ENCODE peak calls at places on chromosomes 5 and 9, in ten cellular contexts. P, V, D, Z, L, U, G, I, A and X are unnamed samples.

GRCh38 chr9:71896762-71897161 is 14.2 kb downstream of the ABHD17B start:
- DNase-seq in D (no peak), U (no peak), G (no peak), Z (no peak), L (no peak), A (no peak), V (no peak), I (no peak), P (no peak), X (no peak)

GRCh38 chr9:69657269-69657668 is 14.9 kb downstream of the APBA1 start:
- DNase-seq in P (peak), G (no peak), I (peak), D (no peak), U (no peak), L (no peak), Z (no peak), A (no peak), V (no peak), X (no peak)

GRCh38 chr5:178793156-178793555 is 62.7 kb upstream of the ZNF354A start:
- DNase-seq in D (no peak), Z (peak), U (no peak), G (peak), V (peak), I (no peak), A (no peak), P (no peak), L (no peak), X (no peak)

GRCh38 chr5:168943999-168944398 is 356.9 kb downstream of the SLIT3 start:
- DNase-seq in P (peak), D (peak), U (no peak), Z (no peak), G (no peak), V (no peak), A (no peak), L (no peak), I (no peak), X (no peak)

GRCh38 chr9:77005216-77005615 is 14.2 kb upstream of the FOXB2 start:
- DNase-seq in D (no peak), A (no peak), G (no peak), P (no peak), U (no peak), L (no peak), Z (no peak), V (no peak), I (peak), X (peak)

GRCh38 chr9:71609453-71609840 is 158.9 kb downstream of the CEMIP2 start:
- DNase-seq in V (no peak), G (no peak), A (no peak), Z (no peak), P (no peak), L (no peak), D (no peak), U (no peak), I (no peak), X (no peak)

GRCh38 chr5:60473654-60474053 is 226.3 kb downstream of the DEPDC1B start:
- DNase-seq in I (no peak), L (no peak), P (no peak), D (no peak), V (no peak), U (no peak), A (no peak), Z (no peak), G (no peak), X (no peak)

GRCh38 chr5:63456279-63456678 is 506.0 kb downstream of the HTR1A start:
- DNase-seq in V (no peak), Z (no peak), L (no peak), I (no peak), G (no peak), A (no peak), P (no peak), D (no peak), U (no peak), X (no peak)

GRCh38 chr9:120324996-120325642 is 254.8 kb downstream of the CDK5RAP2 start:
- DNase-seq in L (no peak), I (no peak), Z (no peak), U (no peak), A (no peak), G (no peak), P (no peak), D (no peak), V (no peak), X (no peak)

GRCh38 chr9:99345936-99346335 is 123.9 kb downstream of the SEC61B start:
- DNase-seq in U (no peak), G (no peak), D (no peak), Z (no peak), I (peak), L (no peak), A (no peak), V (no peak), P (peak), X (peak)

GRCh38 chr9:101421653-101422065 is 13.9 kb downstream of the ALDOB start:
- DNase-seq in G (no peak), A (peak), V (no peak), U (no peak), L (no peak), Z (no peak), P (no peak), I (no peak), D (no peak), X (no peak)

GRCh38 chr9:126682113-126682810 is 68.5 kb downstream of the LMX1B start:
- DNase-seq in G (peak), P (no peak), V (no peak), L (no peak), A (no peak), D (no peak), Z (no peak), U (no peak), I (no peak), X (no peak)

GRCh38 chr9:88737031-88737430 is 202.1 kb downstream of the NXNL2 start:
- DNase-seq in G (no peak), U (no peak), A (no peak), I (peak), L (no peak), Z (no peak), D (no peak), V (no peak), P (no peak), X (no peak)

GRCh38 chr9:130088056-130088455 is 34.4 kb downstream of the GPR107 start:
- DNase-seq in Z (no peak), G (no peak), P (no peak), L (no peak), I (no peak), V (no peak), U (no peak), D (no peak), A (no peak), X (no peak)

GRCh38 chr9:95078516-95078915 is 239.0 kb downstream of the FANCC start:
- DNase-seq in P (no peak), V (no peak), A (no peak), D (no peak), I (no peak), G (no peak), L (no peak), Z (peak), U (no peak), X (no peak)

GRCh38 chr9:92191801-92192200 is 76.6 kb upstream of the SPTLC1 start:
- DNase-seq in V (no peak), U (no peak), G (no peak), P (peak), I (peak), L (no peak), D (no peak), Z (no peak), A (no peak), X (peak)

GRCh38 chr9:88745281-88746001 is 210.5 kb downstream of the NXNL2 start:
- DNase-seq in A (no peak), D (no peak), P (peak), V (no peak), G (no peak), I (peak), Z (no peak), U (no peak), L (no peak), X (peak)

GRCh38 chr5:98749046-98749445 is 24.4 kb upstream of the RGMB start:
- DNase-seq in Z (no peak), I (no peak), G (no peak), D (no peak), V (no peak), L (no peak), P (no peak), U (no peak), A (no peak), X (no peak)

GRCh38 chr5:159697536-159697935 is 218.7 kb upstream of the ADRA1B start:
- DNase-seq in V (no peak), P (no peak), U (no peak), I (peak), G (no peak), A (no peak), D (no peak), L (no peak), Z (no peak), X (no peak)
- H3K4me3 ChIP-seq in V (no peak), P (no peak), U (no peak), I (no peak), G (no peak), A (no peak), D (no peak), L (no peak), Z (no peak), X (no peak)

DNA sequence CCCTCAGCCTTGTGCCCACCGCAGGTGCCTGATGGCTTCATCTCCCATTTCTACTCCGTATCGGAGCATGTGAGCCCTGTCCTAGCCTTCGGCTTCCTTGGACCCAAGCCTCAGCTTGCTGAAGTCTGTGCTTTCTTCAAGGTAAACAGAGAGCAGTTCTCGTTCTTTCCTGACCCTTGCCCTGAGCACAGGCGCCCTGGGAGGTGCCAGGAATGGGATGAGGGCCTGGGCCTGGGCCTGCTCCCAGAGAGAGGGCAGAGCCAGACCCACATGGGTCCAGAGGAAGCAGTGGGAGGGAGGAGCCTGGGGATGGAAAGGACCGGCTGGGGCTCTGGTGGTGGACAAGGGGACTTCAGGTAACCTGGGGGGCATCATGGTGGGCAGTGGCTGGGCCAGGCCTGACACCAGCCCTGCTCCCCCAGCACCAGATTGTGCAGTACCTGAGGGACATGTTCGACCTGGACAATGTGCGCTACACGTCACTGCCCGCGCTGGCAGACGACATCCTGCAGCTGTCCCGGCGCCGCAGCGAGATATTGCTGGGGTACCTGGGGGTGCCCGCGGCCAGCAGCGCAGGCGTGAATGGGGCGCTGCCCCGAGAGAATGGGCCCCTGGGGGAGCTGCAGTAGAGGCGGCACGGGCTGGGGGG is 11.0 kb upstream of the DOLPP1 start:
- DNase-seq in L (no peak), G (no peak), I (no peak), A (no peak), D (no peak), P (no peak), U (no peak), V (no peak), Z (no peak), X (no peak)
- H3K4me3 ChIP-seq in L (no peak), G (no peak), I (no peak), A (no peak), D (no peak), P (no peak), U (no peak), V (no peak), Z (no peak), X (no peak)

GRCh38 chr5:134503088-134503936 is 22.2 kb upstream of the JADE2 start:
- DNase-seq in D (no peak), Z (peak), I (peak), L (no peak), G (peak), V (no peak), P (peak), A (peak), U (peak), X (peak)
- H3K4me3 ChIP-seq in D (no peak), Z (no peak), I (no peak), L (no peak), G (no peak), V (no peak), P (no peak), A (no peak), U (peak), X (no peak)

GRCh38 chr5:68099327-68099726 is 116.2 kb upstream of the PIK3R1 start:
- DNase-seq in P (no peak), D (no peak), G (no peak), I (no peak), L (no peak), U (no peak), A (no peak), Z (no peak), V (no peak), X (no peak)
- H3K4me3 ChIP-seq in P (no peak), D (no peak), G (no peak), I (no peak), L (no peak), U (no peak), A (no peak), Z (no peak), V (no peak), X (no peak)

DNA sequence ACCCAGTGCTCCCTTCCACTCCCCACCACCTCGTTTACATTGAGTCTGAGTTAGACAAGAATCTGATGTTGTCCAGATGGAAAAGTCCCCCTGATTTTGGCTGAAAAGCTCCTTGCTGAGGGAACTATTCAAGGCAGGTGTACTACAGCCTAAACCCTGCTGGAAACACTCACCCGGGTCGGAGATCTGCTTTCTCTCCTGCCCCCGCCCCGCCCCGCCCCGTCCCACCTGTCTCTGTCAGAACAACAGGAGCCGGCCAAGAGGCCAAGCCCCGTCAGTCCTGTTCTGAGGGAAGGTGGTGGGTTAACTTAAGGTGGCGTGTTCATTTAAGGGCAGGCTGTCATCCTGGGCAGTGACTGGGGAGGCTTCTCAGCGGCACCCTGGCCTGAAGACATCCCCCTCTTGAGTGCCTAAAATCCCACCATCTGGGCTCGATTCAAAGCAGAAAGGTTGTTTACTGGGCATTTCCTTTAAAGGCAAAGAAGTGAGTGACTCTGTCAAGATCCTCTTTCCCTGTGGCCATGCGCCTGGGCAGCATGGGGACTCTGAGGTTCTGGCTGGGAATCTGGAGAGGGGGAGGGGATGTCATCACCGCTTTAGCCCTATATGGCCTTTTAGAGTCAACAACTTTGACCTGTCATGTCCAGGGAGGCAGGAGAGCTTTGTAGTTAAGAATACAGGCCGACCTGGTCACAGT is 71.1 kb upstream of the NEURL1B start:
- DNase-seq in V (no peak), U (no peak), G (no peak), D (no peak), Z (no peak), A (no peak), I (no peak), P (no peak), L (no peak), X (no peak)
- H3K4me3 ChIP-seq in V (no peak), U (no peak), G (no peak), D (no peak), Z (no peak), A (no peak), I (no peak), P (no peak), L (no peak), X (no peak)

DNA sequence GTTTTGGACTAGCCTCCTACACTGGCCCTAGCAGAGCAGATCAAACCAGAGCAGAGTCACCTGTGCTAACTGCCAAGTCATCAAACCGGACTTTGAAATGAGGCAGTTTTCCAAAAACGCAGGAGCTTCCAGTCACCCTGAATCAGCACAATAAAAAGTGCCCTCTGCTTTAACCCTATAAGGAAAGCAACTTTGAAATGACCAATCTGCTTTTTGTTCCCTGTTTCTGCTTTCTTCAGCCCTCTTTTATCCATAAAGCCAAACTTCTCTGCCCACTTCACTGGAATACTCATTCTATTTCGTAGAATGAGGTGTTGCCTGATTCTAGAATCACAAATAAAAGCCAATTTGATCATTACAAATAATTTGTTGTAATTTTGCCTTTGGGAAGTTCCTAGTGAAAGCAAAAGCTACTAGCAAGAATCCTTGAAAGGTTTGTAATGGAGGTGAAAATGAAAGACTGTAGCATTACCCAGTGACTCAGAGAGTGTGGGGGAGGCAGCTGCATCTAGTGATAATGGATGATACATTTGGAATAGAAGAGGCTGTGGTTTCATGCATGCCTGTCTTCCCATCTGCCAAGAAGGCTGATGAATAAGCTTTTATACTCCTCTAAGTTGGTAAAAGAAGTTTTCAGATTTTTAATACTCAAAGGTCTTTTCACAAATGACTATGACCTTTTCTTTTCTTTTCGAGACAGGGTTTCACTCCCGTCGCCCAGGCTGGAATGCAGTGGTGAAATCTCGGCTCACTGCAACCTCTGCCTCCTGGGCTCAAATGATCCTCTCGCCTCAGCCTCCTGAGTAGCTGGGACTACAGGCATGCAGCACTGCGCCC is 14.9 kb downstream of the SPAAR start:
- DNase-seq in P (peak), V (peak), L (no peak), Z (no peak), D (no peak), A (no peak), U (no peak), I (peak), G (peak), X (peak)
- H3K4me3 ChIP-seq in P (no peak), V (no peak), L (no peak), Z (no peak), D (no peak), A (no peak), U (no peak), I (no peak), G (no peak), X (peak)

DNA sequence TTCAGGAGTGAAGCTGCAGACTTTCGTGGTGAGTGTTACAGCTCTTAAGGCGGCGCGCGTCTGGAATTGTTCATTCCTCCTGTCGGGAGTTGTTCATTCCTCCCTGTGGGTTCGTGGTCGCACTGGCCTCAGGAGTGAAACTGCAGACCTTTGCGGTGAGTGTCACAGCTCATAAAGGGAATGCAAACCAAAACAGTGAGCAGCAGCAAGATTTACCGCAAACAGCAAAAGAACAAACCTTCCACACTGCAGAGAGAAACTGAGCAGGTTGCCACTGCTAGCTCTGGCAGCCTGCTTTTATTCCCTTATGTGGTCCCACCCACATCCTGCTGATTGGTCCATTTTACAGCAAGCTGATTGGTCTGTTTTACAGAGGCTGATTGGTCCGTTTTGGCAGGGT is 1365.3 kb upstream of the WWC1 start:
- DNase-seq in D (no peak), P (no peak), L (no peak), I (no peak), A (no peak), G (no peak), V (no peak), Z (no peak), U (no peak), X (no peak)
- H3K4me3 ChIP-seq in D (no peak), P (no peak), L (no peak), I (no peak), A (no peak), G (no peak), V (no peak), Z (no peak), U (no peak), X (no peak)

GRCh38 chr5:114910727-114911126 is 259.0 kb downstream of the TRIM36 start:
- DNase-seq in A (no peak), I (no peak), L (no peak), V (no peak), Z (no peak), U (no peak), D (no peak), G (no peak), P (no peak), X (no peak)
- H3K4me3 ChIP-seq in A (no peak), I (no peak), L (no peak), V (no peak), Z (no peak), U (no peak), D (no peak), G (no peak), P (no peak), X (no peak)

DNA sequence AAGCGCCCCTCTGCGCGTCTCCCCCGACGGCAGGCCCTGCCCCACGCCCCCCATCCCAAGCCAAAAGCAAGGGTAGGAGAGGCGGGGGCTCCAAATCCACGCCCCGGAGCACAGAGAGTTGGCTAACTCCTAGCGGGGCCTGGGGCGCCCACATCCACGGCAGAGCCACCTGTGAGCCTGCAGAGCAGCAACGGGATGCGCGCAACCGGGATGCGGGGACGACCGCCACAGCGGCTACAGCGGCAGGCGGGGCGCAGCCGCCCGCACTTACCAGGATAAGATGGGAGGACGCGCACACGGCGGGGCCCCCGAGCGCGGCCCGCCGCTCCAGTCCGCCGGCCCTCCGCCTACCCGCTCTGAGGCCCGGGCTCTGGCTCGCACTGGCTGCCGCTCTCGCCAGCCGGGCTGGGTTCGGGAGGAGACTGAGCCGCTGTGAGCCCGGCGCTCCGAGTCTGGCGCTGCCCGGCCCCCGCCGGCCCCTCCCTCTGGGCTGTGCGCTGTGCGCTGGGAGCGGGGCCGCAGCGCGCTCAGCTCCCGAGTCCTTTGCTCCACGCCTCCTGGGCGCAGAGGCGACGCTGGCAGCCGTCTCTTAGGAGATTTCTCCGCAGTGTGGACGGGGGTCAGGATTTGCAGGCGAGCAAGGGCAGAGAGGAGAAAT is at the start of gene SLC24A2:
- DNase-seq in D (peak), Z (no peak), G (no peak), I (no peak), L (no peak), V (no peak), P (peak), A (no peak), U (no peak), X (no peak)
- H3K4me3 ChIP-seq in D (peak), Z (no peak), G (peak), I (no peak), L (no peak), V (no peak), P (no peak), A (no peak), U (no peak), X (peak)